ENCODE peak calls at places on chromosomes 6 and 20, in six cellular contexts. One of them, this sample, is unnamed.

GRCh38 chr6:73854998-73855718 is 159.2 kb downstream of the CD109 start:
- DNase-seq in stomach: no peak
- DNase-seq in heart left ventricle: no peak
- DNase-seq in IMR-90: peak; percentile 73
- DNase-seq in adrenal gland: no peak
- DNase-seq in A549: peak; percentile 1
- DNase-seq in this sample: peak; percentile 50

GRCh38 chr6:5728726-5729434 is 277.8 kb downstream of the NRN1 start:
- DNase-seq in heart left ventricle: no peak
- DNase-seq in adrenal gland: no peak
- DNase-seq in stomach: no peak
- DNase-seq in IMR-90: peak; percentile 59
- DNase-seq in A549: no peak
- DNase-seq in this sample: peak; percentile 31

GRCh38 chr20:52190437-52191131 is 995 bp downstream of the ZFP64 start:
- DNase-seq in stomach: peak; percentile 34
- DNase-seq in A549: peak; percentile 73
- DNase-seq in IMR-90: peak; percentile 11
- DNase-seq in heart left ventricle: no peak
- DNase-seq in adrenal gland: no peak
- DNase-seq in this sample: peak; percentile 32

GRCh38 chr6:39476151-39476550 is 153.6 kb upstream of the KCNK16 start:
- DNase-seq in A549: no peak
- DNase-seq in stomach: no peak
- DNase-seq in adrenal gland: no peak
- DNase-seq in heart left ventricle: no peak
- DNase-seq in IMR-90: no peak
- DNase-seq in this sample: no peak

GRCh38 chr20:45462711-45463110 is 6.8 kb upstream of the WFDC2 start:
- DNase-seq in stomach: no peak
- DNase-seq in adrenal gland: no peak
- DNase-seq in A549: no peak
- DNase-seq in IMR-90: no peak
- DNase-seq in heart left ventricle: no peak
- DNase-seq in this sample: no peak

GRCh38 chr6:95110767-95111166 is 466.6 kb upstream of the MANEA start:
- DNase-seq in heart left ventricle: no peak
- DNase-seq in A549: no peak
- DNase-seq in adrenal gland: no peak
- DNase-seq in stomach: no peak
- DNase-seq in IMR-90: no peak
- DNase-seq in this sample: no peak

GRCh38 chr6:118864330-118865166 is 29.4 kb upstream of the ASF1A start:
- DNase-seq in adrenal gland: no peak
- DNase-seq in heart left ventricle: no peak
- DNase-seq in IMR-90: no peak
- DNase-seq in stomach: no peak
- DNase-seq in A549: no peak
- DNase-seq in this sample: peak; percentile 41

GRCh38 chr6:43856005-43856765 is 86.2 kb downstream of the VEGFA start:
- DNase-seq in A549: peak; percentile 45
- DNase-seq in heart left ventricle: peak; percentile 46
- DNase-seq in IMR-90: peak; percentile 40
- DNase-seq in adrenal gland: peak; percentile 84
- DNase-seq in stomach: peak; percentile 78
- DNase-seq in this sample: peak; percentile 8

GRCh38 chr20:35490736-35491181 is 35.4 kb downstream of the CEP250 start:
- DNase-seq in heart left ventricle: no peak
- DNase-seq in stomach: no peak
- DNase-seq in IMR-90: no peak
- DNase-seq in A549: no peak
- DNase-seq in adrenal gland: no peak
- DNase-seq in this sample: no peak

GRCh38 chr20:7094438-7094997 is 327.0 kb downstream of the BMP2 start:
- DNase-seq in A549: peak; percentile 5
- DNase-seq in heart left ventricle: no peak
- DNase-seq in adrenal gland: no peak
- DNase-seq in stomach: no peak
- DNase-seq in IMR-90: peak; percentile 0
- DNase-seq in this sample: peak; percentile 46

GRCh38 chr6:146999766-147000165 is 204.5 kb upstream of the STXBP5 start:
- DNase-seq in IMR-90: no peak
- DNase-seq in adrenal gland: no peak
- DNase-seq in A549: no peak
- DNase-seq in heart left ventricle: no peak
- DNase-seq in stomach: no peak
- DNase-seq in this sample: no peak

GRCh38 chr6:113383701-113384100 is 473.4 kb upstream of the MARCKS start:
- DNase-seq in IMR-90: peak; percentile 69
- DNase-seq in adrenal gland: no peak
- DNase-seq in stomach: no peak
- DNase-seq in A549: no peak
- DNase-seq in heart left ventricle: no peak
- DNase-seq in this sample: no peak

GRCh38 chr6:129539032-129539431 is 170.9 kb downstream of the ARHGAP18 start:
- DNase-seq in A549: no peak
- DNase-seq in heart left ventricle: no peak
- DNase-seq in stomach: no peak
- DNase-seq in adrenal gland: no peak
- DNase-seq in IMR-90: no peak
- DNase-seq in this sample: no peak

GRCh38 chr20:49676581-49677291 is 36.9 kb downstream of the B4GALT5 start:
- DNase-seq in A549: peak; percentile 66
- DNase-seq in adrenal gland: no peak
- DNase-seq in heart left ventricle: no peak
- DNase-seq in IMR-90: peak; percentile 71
- DNase-seq in stomach: peak; percentile 60
- DNase-seq in this sample: peak; percentile 45

GRCh38 chr6:142518126-142518525 is 216.3 kb downstream of the ADGRG6 start:
- DNase-seq in IMR-90: no peak
- DNase-seq in adrenal gland: no peak
- DNase-seq in heart left ventricle: no peak
- DNase-seq in stomach: no peak
- DNase-seq in A549: no peak
- DNase-seq in this sample: no peak

GRCh38 chr6:144809120-144809519 is 524.0 kb downstream of the UTRN start:
- DNase-seq in A549: no peak
- DNase-seq in IMR-90: peak; percentile 43
- DNase-seq in heart left ventricle: no peak
- DNase-seq in adrenal gland: no peak
- DNase-seq in stomach: no peak
- DNase-seq in this sample: no peak

GRCh38 chr6:56922645-56923044 is 32.3 kb upstream of the BEND6 start:
- DNase-seq in A549: no peak
- DNase-seq in stomach: no peak
- DNase-seq in IMR-90: no peak
- DNase-seq in adrenal gland: no peak
- DNase-seq in heart left ventricle: no peak
- DNase-seq in this sample: no peak

DNA sequence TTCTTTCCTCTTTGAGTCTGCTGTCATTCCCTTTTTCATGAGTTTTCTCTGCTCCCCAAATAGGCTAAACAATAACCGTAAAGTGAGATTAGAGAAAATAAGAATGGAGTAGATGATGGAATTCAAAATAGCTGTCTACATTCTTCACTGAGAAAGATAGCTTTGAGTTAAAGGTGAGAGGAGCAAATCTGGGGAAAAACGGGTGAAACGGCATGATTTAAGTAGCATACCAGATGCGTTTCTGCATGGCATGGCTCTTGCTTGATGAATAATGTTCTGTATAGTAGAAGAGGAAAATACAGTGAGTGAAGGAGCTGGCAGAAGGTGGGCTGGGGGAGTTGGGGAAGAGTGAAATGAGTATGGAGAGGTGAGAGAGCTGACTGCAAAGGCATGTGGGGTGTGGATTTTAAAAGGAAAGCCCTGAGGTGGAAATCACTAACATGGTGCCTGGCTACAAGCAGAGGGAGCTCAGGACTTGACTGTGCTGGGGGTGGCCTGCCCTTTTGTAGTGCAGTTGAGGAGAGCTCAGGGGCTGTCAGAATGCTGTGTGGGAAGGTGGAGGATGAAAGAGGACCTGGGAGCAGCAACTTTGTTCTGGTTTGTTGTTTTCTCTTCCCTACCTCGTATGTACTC is 8.8 kb downstream of the BICRAL start:
- DNase-seq in stomach: no peak
- DNase-seq in heart left ventricle: no peak
- DNase-seq in adrenal gland: no peak
- DNase-seq in A549: no peak
- DNase-seq in IMR-90: no peak
- DNase-seq in this sample: no peak
- TF ChIP-seq POLR2A in stomach: no peak
- TF ChIP-seq POLR2A in heart left ventricle: no peak
- TF ChIP-seq POLR2A in adrenal gland: no peak
- TF ChIP-seq POLR2A in A549: no peak
- TF ChIP-seq POLR2A in IMR-90: no peak
- TF ChIP-seq POLR2A in this sample: no peak

DNA sequence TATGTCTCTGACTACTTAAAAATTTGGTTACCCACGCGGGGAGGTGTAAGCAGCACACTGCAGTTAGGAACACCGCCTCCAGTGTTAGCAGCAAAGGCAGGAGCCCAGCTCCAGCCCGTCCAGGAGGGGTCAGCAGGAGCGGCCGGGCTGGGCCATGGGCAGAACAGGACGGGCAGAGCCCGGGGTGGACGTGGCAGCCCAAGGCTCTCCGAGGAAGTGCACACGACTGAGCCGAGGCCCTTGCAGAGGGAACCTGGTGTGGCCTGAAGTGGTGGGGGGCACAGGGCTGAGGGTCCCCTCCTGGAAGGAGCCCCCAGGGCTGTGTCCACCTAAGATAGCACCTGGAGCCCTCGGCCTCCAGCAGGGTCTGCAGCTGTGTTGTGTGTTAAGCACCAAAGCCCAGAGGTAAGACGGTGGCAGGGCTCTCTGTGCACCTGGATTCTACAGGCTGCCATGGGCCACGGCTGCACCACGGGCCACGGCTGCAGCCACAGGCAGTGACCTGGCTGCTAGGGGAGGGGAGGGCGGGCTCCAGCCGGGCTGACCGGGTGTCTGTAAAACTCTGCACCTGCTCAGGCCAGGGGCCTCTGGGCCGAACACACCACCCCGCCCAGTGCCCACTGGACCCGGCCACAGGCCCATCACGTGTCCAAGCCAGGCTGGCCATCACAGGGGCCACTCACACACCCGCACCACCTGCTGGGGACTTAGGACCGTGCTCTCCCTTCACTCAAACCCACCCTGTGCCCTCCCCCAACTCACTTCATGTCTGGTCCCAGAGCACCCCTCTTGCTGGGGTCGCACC is 6.6 kb downstream of the SLC2A4RG start:
- DNase-seq in heart left ventricle: peak; percentile 19
- DNase-seq in A549: no peak
- DNase-seq in stomach: no peak
- DNase-seq in adrenal gland: no peak
- DNase-seq in IMR-90: no peak
- DNase-seq in this sample: no peak
- TF ChIP-seq POLR2A in heart left ventricle: no peak
- TF ChIP-seq POLR2A in A549: no peak
- TF ChIP-seq POLR2A in stomach: no peak
- TF ChIP-seq POLR2A in adrenal gland: no peak
- TF ChIP-seq POLR2A in IMR-90: no peak
- TF ChIP-seq POLR2A in this sample: no peak

DNA sequence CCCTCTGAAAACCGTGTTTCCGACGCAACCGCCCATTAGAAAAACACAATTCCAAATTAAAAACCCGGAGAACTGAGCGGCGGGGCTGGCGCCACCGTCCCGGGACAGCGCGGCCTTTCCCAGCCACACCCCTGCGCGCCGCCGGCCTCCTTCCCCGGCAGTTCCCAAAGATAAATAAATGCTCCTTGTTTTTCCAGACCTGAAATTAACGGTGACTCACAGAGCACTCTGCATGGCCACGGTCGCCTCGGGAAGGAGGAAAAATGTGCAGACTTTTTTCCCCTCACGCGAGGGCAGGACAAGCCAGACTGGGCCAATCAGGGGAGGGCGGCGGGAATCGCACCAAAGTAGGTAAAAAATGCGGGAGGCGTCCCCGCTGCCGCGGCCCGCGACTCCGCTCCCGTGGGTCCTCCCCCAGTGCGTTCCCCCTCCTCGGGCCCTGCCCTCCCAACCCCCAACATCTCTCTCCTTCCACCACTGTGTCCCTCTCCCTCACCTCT is 853 bp upstream of the DSTN start:
- DNase-seq in A549: peak; percentile 95
- DNase-seq in heart left ventricle: peak; percentile 93
- DNase-seq in IMR-90: peak; percentile 99
- DNase-seq in stomach: peak; percentile 87
- DNase-seq in adrenal gland: peak; percentile 93
- DNase-seq in this sample: peak; percentile 99
- TF ChIP-seq POLR2A in A549: peak; percentile 32
- TF ChIP-seq POLR2A in heart left ventricle: peak; percentile 43
- TF ChIP-seq POLR2A in IMR-90: peak; percentile 67
- TF ChIP-seq POLR2A in stomach: no peak
- TF ChIP-seq POLR2A in adrenal gland: peak; percentile 86
- TF ChIP-seq POLR2A in this sample: peak; percentile 77

DNA sequence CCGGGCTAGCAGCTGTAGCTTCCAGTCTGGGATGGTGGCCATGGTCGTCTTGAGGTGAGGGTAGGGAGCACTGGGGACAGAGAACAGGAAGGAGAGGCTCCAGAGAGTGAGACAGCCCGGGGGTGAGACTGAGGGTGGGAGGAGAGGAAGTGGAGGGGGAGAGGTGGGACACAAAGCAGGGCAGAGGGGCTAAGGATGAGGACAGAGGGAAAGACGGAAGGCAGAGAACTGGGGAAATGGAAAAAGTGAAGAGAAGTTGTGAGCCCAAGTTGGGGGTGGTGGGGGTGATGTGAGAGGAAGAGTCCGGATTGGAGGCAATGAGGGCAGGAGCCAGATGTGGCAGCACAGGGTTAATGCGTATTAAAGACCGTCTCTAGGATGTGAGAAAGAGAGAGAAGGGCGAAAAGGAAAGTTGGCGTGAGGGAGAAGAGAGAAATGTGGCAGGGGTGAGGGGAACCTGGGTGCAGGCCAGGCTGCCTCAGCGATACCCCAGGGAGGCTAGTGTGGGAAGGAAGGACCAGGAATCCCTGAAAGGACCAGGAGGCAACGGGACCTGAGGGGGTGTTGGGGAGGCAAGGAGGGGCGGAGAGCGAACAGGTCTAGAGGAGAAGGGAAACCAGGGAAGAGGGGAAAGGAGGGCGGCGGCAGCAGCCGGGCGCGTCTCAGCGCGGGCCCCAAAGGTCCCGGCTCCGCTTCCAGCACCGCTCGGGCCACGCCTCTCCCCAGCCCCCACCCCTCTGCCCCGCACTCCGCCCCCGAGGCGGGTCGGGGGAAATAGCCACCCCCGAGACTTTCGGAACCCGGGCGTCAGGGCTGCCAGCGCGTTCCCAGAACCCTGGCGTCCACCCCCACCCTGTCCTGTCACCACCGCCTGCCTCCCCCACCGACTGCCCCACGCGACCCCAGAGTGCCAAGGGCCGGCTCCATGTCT is at the start of gene PPP1R18:
- DNase-seq in heart left ventricle: peak; percentile 91
- DNase-seq in adrenal gland: no peak
- DNase-seq in A549: no peak
- DNase-seq in IMR-90: peak; percentile 49
- DNase-seq in stomach: peak; percentile 73
- DNase-seq in this sample: peak; percentile 28
- TF ChIP-seq POLR2A in heart left ventricle: no peak
- TF ChIP-seq POLR2A in adrenal gland: peak; percentile 40
- TF ChIP-seq POLR2A in A549: no peak
- TF ChIP-seq POLR2A in IMR-90: peak; percentile 17
- TF ChIP-seq POLR2A in stomach: no peak
- TF ChIP-seq POLR2A in this sample: peak; percentile 88

This sample was measured in endothelial cell of umbilical vein.